ENCODE peak calls at places on chromosomes 3 and 15, in seven cellular contexts. B, P, I, W, J, L and H are unnamed samples.

GRCh38 chr3:172296975-172297332 is 151.3 kb downstream of the GHSR start:
- DNase-seq in I (no peak), J (no peak), B (no peak), P (no peak), W (no peak), L (no peak), H (no peak)

GRCh38 chr3:32423956-32424558 is 32.4 kb downstream of the CMTM7 start:
- DNase-seq in I (no peak), B (no peak), P (no peak), J (no peak), L (no peak), W (no peak), H (no peak)

GRCh38 chr15:67097893-67098740 is 32.7 kb downstream of the SMAD3 start:
- DNase-seq in L (peak), I (no peak), W (no peak), B (peak), P (no peak), J (peak), H (peak)

GRCh38 chr3:174216948-174217718 is 642.0 kb upstream of the NAALADL2 start:
- DNase-seq in J (no peak), B (no peak), L (no peak), I (no peak), P (no peak), W (no peak), H (no peak)

GRCh38 chr15:66096711-66097058 is 156.9 kb downstream of the MEGF11 start:
- DNase-seq in L (no peak), J (no peak), B (no peak), I (no peak), W (no peak), P (no peak), H (no peak)

GRCh38 chr3:85141-85540 is 111.4 kb upstream of the CHL1 start:
- DNase-seq in I (no peak), L (no peak), J (no peak), P (no peak), W (no peak), B (no peak), H (no peak)

GRCh38 chr15:48963524-48964113 is at the start of gene SHC4:
- DNase-seq in I (no peak), J (no peak), B (peak), P (peak), L (peak), W (no peak), H (peak)

GRCh38 chr3:87298111-87298718 is 21.8 kb upstream of the POU1F1 start:
- DNase-seq in J (no peak), L (peak), B (peak), P (no peak), W (no peak), I (no peak), H (peak)

GRCh38 chr15:100209204-100209603 is 132.6 kb downstream of the ADAMTS17 start:
- DNase-seq in L (no peak), P (no peak), I (no peak), J (no peak), B (no peak), W (no peak), H (no peak)

GRCh38 chr3:107368999-107369398 is 8.2 kb upstream of the CCDC54 start:
- DNase-seq in I (no peak), W (no peak), J (no peak), B (no peak), L (no peak), P (no peak), H (no peak)

GRCh38 chr3:161395115-161395514 is 23.8 kb upstream of the SPTSSB start:
- DNase-seq in L (no peak), W (no peak), P (no peak), I (no peak), B (no peak), J (peak), H (no peak)

GRCh38 chr3:146972726-146973125 is 367.6 kb upstream of the PLSCR5 start:
- DNase-seq in W (no peak), I (no peak), J (no peak), P (no peak), B (peak), L (peak), H (peak)

GRCh38 chr3:114874447-114874846 is 272.6 kb downstream of the ZBTB20 start:
- DNase-seq in B (no peak), W (no peak), P (no peak), I (no peak), J (no peak), L (no peak), H (no peak)

GRCh38 chr15:98938804-98939203 is 68.8 kb downstream of the PGPEP1L start:
- DNase-seq in B (no peak), I (no peak), W (no peak), L (no peak), P (no peak), J (no peak), H (no peak)

GRCh38 chr15:68277131-68277604 is 377 bp upstream of the FEM1B start:
- DNase-seq in B (peak), L (peak), J (no peak), W (no peak), P (no peak), I (no peak), H (peak)

GRCh38 chr15:55703873-55704285 is 39.1 kb downstream of the PRTG start:
- DNase-seq in I (no peak), L (peak), B (peak), J (no peak), W (peak), P (no peak), H (peak)

GRCh38 chr3:142888484-142889262 is at the start of gene PCOLCE2:
- DNase-seq in I (peak), P (peak), B (peak), J (no peak), L (peak), W (no peak), H (peak)

GRCh38 chr3:126158016-126158911 is 22.1 kb downstream of the ALDH1L1 start:
- DNase-seq in B (no peak), I (no peak), P (no peak), J (no peak), L (no peak), W (no peak), H (no peak)

GRCh38 chr15:77599899-77600298 is 32.8 kb downstream of the LINGO1 start:
- DNase-seq in J (no peak), I (no peak), P (peak), L (peak), B (no peak), W (no peak), H (no peak)

GRCh38 chr3:52250122-52250521 is 4.6 kb downstream of the PPM1M start:
- DNase-seq in J (peak), W (no peak), I (no peak), L (no peak), P (no peak), B (no peak), H (no peak)

GRCh38 chr3:61667417-61668213 is 106.2 kb downstream of the PTPRG start:
- DNase-seq in P (no peak), L (peak), J (no peak), W (no peak), B (no peak), I (no peak), H (peak)

GRCh38 chr3:32757618-32758374 is 60.0 kb upstream of the TRIM71 start:
- DNase-seq in I (no peak), B (no peak), L (no peak), P (no peak), J (no peak), W (no peak), H (no peak)

GRCh38 chr3:16338999-16339398 is 74.0 kb downstream of the OXNAD1 start:
- DNase-seq in P (no peak), L (peak), I (no peak), W (no peak), B (peak), J (peak), H (peak)

GRCh38 chr3:52288674-52289073 is 1.0 kb downstream of the GLYCTK start:
- DNase-seq in B (no peak), I (no peak), J (no peak), L (no peak), P (no peak), W (no peak), H (no peak)

GRCh38 chr15:46894644-46895043 is 822.7 kb upstream of the SEMA6D start:
- DNase-seq in I (no peak), P (no peak), W (no peak), B (no peak), J (no peak), L (no peak), H (no peak)

GRCh38 chr3:169710619-169711018 is 47.1 kb upstream of the MECOM start:
- DNase-seq in I (no peak), L (peak), W (no peak), B (peak), J (no peak), P (no peak), H (no peak)

GRCh38 chr3:31567036-31567435 is 34.3 kb downstream of the STT3B start:
- DNase-seq in I (no peak), P (no peak), W (no peak), J (peak), L (peak), B (no peak), H (no peak)

GRCh38 chr3:62630664-62631063 is 244.6 kb downstream of the CADPS start:
- DNase-seq in B (no peak), I (no peak), W (no peak), P (no peak), J (no peak), L (no peak), H (no peak)

GRCh38 chr15:64536244-64536836 is 76.0 kb downstream of the ZNF609 start:
- DNase-seq in I (no peak), W (no peak), P (no peak), B (peak), J (no peak), L (peak), H (peak)

GRCh38 chr3:79019137-79019923 is 748.5 kb downstream of the ROBO1 start:
- DNase-seq in B (peak), I (peak), W (no peak), J (peak), P (peak), L (peak), H (peak)

GRCh38 chr3:4492240-4493007 is 724 bp upstream of the ITPR1 start:
- DNase-seq in W (no peak), B (peak), L (peak), I (peak), J (peak), P (peak), H (peak)
- TF ChIP-seq CTCF in W (no peak), B (peak), L (no peak), I (no peak), J (no peak), P (no peak), H (no peak)

GRCh38 chr3:111621535-111621934 is 26.4 kb upstream of the ZBED2 start:
- DNase-seq in W (no peak), I (no peak), P (no peak), L (no peak), B (no peak), J (peak), H (no peak)
- TF ChIP-seq CTCF in W (peak), I (peak), P (no peak), L (peak), B (peak), J (peak), H (peak)

GRCh38 chr15:94168250-94168649 is 63.1 kb upstream of the MCTP2 start:
- DNase-seq in B (no peak), P (no peak), W (no peak), L (no peak), I (no peak), J (no peak), H (no peak)

GRCh38 chr15:94162946-94163345 is 68.4 kb upstream of the MCTP2 start:
- DNase-seq in I (no peak), J (no peak), L (no peak), P (no peak), W (no peak), B (no peak), H (no peak)

GRCh38 chr15:94164202-94164807 is 67.1 kb upstream of the MCTP2 start:
- DNase-seq in I (peak), P (no peak), W (no peak), J (peak), B (no peak), L (peak), H (peak)
- TF ChIP-seq CTCF in I (peak), P (peak), W (peak), J (peak), B (peak), L (peak), H (peak)

DNA sequence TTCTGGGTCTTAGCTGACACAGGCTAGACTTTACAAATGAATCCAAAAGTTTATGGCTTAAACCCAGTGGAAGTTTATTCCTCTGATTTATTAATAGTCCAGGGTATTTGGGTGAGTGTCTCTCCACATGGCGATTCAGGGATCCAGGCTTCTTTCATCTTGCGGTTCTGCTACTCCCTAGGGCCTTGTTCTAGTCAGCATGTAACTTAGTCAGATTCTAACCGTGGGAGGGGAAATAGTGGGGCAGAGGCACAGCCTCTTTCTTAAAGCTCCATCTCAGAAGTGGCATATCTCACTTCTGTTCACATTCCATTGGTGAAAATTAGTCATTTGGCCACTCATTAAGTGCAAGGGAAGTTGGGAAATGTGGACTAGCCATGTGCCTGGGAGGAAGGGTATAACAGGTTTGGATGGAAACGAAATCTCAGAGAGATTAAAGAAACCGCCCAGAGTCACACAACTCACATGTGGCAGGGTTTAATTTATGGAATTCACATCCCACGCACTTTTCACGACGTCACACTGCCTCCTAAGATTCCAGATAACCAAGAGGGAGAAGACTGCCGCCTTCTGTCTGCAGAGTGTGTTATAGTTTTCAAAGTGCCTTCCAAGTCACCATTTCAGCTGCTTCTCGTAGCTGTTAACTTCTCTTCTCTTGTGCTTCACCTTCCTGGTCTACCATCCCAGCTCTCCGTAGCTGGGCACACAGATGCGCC is 11.4 kb upstream of the RASGRF1 start:
- DNase-seq in L (peak), W (no peak), J (no peak), B (no peak), P (no peak), I (no peak), H (no peak)
- TF ChIP-seq CTCF in L (no peak), W (no peak), J (no peak), B (no peak), P (no peak), I (no peak), H (no peak)

DNA sequence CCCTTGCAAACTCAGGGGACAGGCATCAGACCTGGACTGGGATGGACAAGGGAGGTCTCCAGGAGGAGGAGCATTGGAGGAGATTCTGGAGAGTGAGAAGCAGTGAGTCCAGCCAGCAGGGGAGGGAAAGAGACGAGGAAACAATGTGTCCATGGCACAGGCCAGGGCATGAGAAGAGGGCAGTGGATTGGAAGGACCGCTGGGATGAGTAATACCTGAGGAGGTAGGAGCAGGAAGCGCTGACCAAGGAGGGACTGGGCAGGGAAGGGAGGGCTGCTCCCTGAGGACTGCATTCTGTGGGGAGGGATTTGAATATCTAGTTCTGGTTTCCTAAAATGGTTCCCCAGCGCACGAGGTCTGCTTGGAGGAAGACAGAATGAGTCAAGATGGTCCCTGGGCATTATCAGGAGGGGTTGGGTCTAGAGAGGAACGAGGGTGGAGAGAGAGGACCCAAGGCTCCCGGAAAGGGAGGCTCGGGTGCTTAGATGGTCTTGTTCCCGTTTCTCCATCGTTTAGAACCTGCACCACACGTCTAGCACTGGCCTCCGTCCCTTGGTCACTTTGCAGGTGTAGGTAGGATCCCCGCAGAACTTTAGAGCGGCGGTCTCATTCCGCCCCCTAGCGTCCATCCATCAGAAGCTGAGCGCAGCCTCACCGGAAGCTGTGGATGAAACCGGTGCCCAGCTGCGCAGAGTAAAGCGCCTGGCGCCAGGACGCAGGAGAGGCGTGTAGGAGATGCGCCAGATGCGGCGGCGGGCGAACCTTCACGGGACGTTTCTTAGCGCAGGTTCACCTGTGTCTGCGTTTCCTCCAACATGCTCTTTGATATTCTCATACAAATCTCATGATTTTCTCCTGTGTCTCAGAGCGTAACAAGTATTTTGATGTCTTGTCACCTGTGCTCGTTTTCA is 190.7 kb upstream of the NDN start:
- DNase-seq in P (peak), L (peak), W (no peak), J (no peak), I (peak), B (no peak), H (peak)
- TF ChIP-seq CTCF in P (peak), L (peak), W (peak), J (no peak), I (peak), B (peak), H (peak)

GRCh38 chr3:132255041-132255745 is 62.0 kb upstream of the ACP3 start:
- DNase-seq in J (no peak), I (no peak), P (no peak), W (no peak), B (peak), L (peak), H (peak)

GRCh38 chr3:132254076-132254755 is 63.0 kb upstream of the ACP3 start:
- DNase-seq in L (peak), J (no peak), I (no peak), B (peak), P (no peak), W (no peak), H (no peak)

GRCh38 chr3:132261501-132261900 is 55.7 kb upstream of the ACP3 start:
- DNase-seq in W (no peak), L (no peak), J (no peak), I (no peak), B (no peak), P (no peak), H (no peak)

GRCh38 chr3:132253262-132253878 is 63.8 kb upstream of the ACP3 start:
- DNase-seq in J (no peak), W (no peak), B (peak), L (peak), I (no peak), P (no peak), H (peak)

DNA sequence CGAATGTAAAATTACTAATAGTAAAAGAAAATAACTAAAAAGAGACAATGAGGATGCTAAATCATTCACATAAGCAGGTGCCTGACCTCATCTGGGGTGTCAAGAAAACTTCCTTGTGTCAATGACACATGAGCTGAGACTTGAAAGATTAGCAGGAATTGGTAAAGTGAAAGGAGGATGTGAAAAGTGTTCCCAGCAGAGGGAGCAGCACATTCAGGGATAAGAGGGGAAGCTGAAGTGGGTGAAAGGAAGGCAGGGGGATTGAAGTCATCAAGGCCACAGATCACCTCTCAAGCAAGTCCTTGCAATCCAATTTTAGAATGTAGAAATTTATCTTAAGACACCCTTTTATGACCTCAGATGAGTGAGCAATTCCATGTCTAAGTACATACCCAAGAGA is 60.2 kb upstream of the ACP3 start:
- DNase-seq in W (no peak), L (peak), P (no peak), J (no peak), I (peak), B (peak), H (peak)
- TF ChIP-seq CTCF in W (no peak), L (peak), P (peak), J (no peak), I (peak), B (peak), H (peak)

GRCh38 chr15:33392453-33392852 is 81.7 kb downstream of the RYR3 start:
- DNase-seq in L (no peak), W (no peak), P (no peak), J (no peak), I (no peak), B (no peak), H (no peak)
- TF ChIP-seq CTCF in L (no peak), W (peak), P (no peak), J (no peak), I (no peak), B (no peak), H (no peak)